ENCODE peak calls at places on chromosomes 5 and 9, in ten cellular contexts. One of them, this sample, is unnamed.

GRCh38 chr9:7790022-7790818 is 9.4 kb downstream of the DMAC1 start:
- DNase-seq in heart left ventricle: no peak
- DNase-seq in right lobe of liver: no peak
- DNase-seq in left lung: no peak
- DNase-seq in ovary: no peak
- DNase-seq in fibroblast of lung: no peak
- DNase-seq in brain microvascular endothelial cell: no peak
- DNase-seq in OCI-LY7: no peak
- DNase-seq in heart right ventricle: no peak
- DNase-seq in GM23338: no peak
- DNase-seq in this sample: no peak

GRCh38 chr9:116361558-116361957 is 208.0 kb downstream of the PAPPA start:
- DNase-seq in GM23338: no peak
- DNase-seq in heart right ventricle: no peak
- DNase-seq in left lung: no peak
- DNase-seq in brain microvascular endothelial cell: no peak
- DNase-seq in right lobe of liver: no peak
- DNase-seq in fibroblast of lung: no peak
- DNase-seq in ovary: no peak
- DNase-seq in OCI-LY7: no peak
- DNase-seq in heart left ventricle: no peak
- DNase-seq in this sample: no peak

GRCh38 chr9:87270241-87271234 is 227.1 kb upstream of the DAPK1 start:
- DNase-seq in fibroblast of lung: peak
- DNase-seq in GM23338: peak
- DNase-seq in right lobe of liver: no peak
- DNase-seq in left lung: no peak
- DNase-seq in heart right ventricle: peak
- DNase-seq in brain microvascular endothelial cell: peak
- DNase-seq in OCI-LY7: no peak
- DNase-seq in ovary: peak
- DNase-seq in heart left ventricle: peak
- DNase-seq in this sample: peak

GRCh38 chr5:177476531-177477233 is 3.2 kb upstream of the DBN1 start:
- DNase-seq in right lobe of liver: no peak
- DNase-seq in heart right ventricle: no peak
- DNase-seq in ovary: no peak
- DNase-seq in OCI-LY7: no peak
- DNase-seq in heart left ventricle: no peak
- DNase-seq in GM23338: peak
- DNase-seq in left lung: no peak
- DNase-seq in brain microvascular endothelial cell: peak
- DNase-seq in fibroblast of lung: peak
- DNase-seq in this sample: no peak

GRCh38 chr9:13716620-13717019 is 437.1 kb upstream of the MPDZ start:
- DNase-seq in fibroblast of lung: peak
- DNase-seq in ovary: no peak
- DNase-seq in OCI-LY7: no peak
- DNase-seq in brain microvascular endothelial cell: no peak
- DNase-seq in heart right ventricle: no peak
- DNase-seq in left lung: no peak
- DNase-seq in right lobe of liver: no peak
- DNase-seq in GM23338: no peak
- DNase-seq in heart left ventricle: no peak
- DNase-seq in this sample: no peak

GRCh38 chr5:20276061-20276958 is 288.3 kb upstream of the CDH18 start:
- DNase-seq in heart left ventricle: no peak
- DNase-seq in right lobe of liver: no peak
- DNase-seq in brain microvascular endothelial cell: no peak
- DNase-seq in heart right ventricle: no peak
- DNase-seq in ovary: no peak
- DNase-seq in OCI-LY7: no peak
- DNase-seq in GM23338: peak
- DNase-seq in fibroblast of lung: peak
- DNase-seq in left lung: no peak
- DNase-seq in this sample: no peak

GRCh38 chr5:134143964-134144941 is 29.8 kb downstream of the TCF7 start:
- DNase-seq in left lung: peak
- DNase-seq in fibroblast of lung: no peak
- DNase-seq in heart left ventricle: peak
- DNase-seq in brain microvascular endothelial cell: no peak
- DNase-seq in OCI-LY7: no peak
- DNase-seq in GM23338: no peak
- DNase-seq in heart right ventricle: no peak
- DNase-seq in right lobe of liver: no peak
- DNase-seq in ovary: no peak
- DNase-seq in this sample: no peak

GRCh38 chr9:92618633-92619225 is 51.2 kb downstream of the IPPK start:
- DNase-seq in ovary: peak
- DNase-seq in left lung: no peak
- DNase-seq in heart left ventricle: no peak
- DNase-seq in heart right ventricle: no peak
- DNase-seq in right lobe of liver: peak
- DNase-seq in brain microvascular endothelial cell: no peak
- DNase-seq in fibroblast of lung: no peak
- DNase-seq in OCI-LY7: no peak
- DNase-seq in GM23338: no peak
- DNase-seq in this sample: no peak

DNA sequence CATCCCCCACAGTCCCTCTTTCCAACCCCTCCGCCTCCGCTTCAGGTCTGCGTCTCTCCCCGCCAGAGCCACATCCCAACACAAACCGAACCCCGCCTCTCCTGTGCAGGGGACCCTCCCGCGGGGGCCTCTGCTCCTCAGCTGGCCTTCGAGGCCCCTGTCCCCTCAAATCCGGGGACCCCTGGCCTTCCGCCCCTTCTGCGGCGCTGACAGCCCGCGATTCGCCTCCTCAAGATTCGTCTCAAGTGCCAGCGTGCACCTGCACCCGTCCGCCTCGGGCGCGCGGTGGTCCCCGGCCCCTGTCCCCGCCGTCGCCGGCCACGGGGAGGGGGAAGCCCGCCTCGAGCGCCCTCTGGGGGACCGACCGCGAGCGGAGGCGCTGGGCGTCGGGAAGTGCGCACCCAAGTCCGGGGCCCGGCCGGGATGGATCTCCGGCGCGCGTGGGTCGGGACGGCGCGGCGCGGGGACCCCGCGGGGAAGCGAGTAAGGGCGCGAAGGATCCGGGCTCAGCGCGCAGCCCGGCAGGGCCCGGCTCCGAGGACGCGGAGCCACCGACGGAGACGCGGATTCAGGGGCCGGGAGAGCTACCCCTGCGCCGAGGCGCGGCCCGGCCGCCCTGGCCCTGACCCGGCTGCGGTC is 623 bp downstream of the FLT4 start:
- DNase-seq in heart left ventricle: no peak
- DNase-seq in brain microvascular endothelial cell: no peak
- DNase-seq in ovary: no peak
- DNase-seq in GM23338: peak
- DNase-seq in OCI-LY7: no peak
- DNase-seq in left lung: no peak
- DNase-seq in heart right ventricle: no peak
- DNase-seq in right lobe of liver: peak
- DNase-seq in fibroblast of lung: no peak
- DNase-seq in this sample: peak
- TF ChIP-seq CTCF in heart left ventricle: no peak
- TF ChIP-seq CTCF in brain microvascular endothelial cell: peak
- TF ChIP-seq CTCF in ovary: no peak
- TF ChIP-seq CTCF in GM23338: peak
- TF ChIP-seq CTCF in OCI-LY7: no peak
- TF ChIP-seq CTCF in left lung: peak
- TF ChIP-seq CTCF in heart right ventricle: peak
- TF ChIP-seq CTCF in right lobe of liver: peak
- TF ChIP-seq CTCF in fibroblast of lung: no peak
- TF ChIP-seq CTCF in this sample: peak

DNA sequence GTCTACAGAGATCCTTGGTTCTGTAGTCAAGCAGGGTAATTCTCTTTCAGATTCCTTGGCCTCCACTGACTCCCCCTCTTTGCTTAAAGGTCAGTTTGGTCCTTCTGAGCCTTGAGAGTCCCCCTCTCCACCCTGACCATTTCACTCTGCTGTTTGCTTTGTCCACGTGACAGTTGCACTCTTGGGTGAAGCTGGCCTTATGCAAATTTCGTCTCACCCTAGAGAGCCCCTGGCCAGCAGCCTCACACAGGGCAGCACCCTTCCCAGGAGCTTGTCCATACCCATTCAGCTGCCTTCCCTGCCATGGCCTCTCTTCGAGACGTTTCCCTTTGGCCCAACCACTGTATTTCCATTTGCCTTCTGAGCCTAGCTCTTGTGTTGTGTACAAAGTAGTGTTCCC is 63.7 kb downstream of the PRKACG start:
- DNase-seq in fibroblast of lung: no peak
- DNase-seq in OCI-LY7: no peak
- DNase-seq in brain microvascular endothelial cell: no peak
- DNase-seq in GM23338: no peak
- DNase-seq in heart right ventricle: no peak
- DNase-seq in heart left ventricle: no peak
- DNase-seq in ovary: no peak
- DNase-seq in right lobe of liver: no peak
- DNase-seq in left lung: no peak
- DNase-seq in this sample: no peak
- H3K27ac ChIP-seq in fibroblast of lung: no peak
- H3K27ac ChIP-seq in OCI-LY7: no peak
- H3K27ac ChIP-seq in brain microvascular endothelial cell: no peak
- H3K27ac ChIP-seq in GM23338: no peak
- H3K27ac ChIP-seq in heart right ventricle: no peak
- H3K27ac ChIP-seq in heart left ventricle: no peak
- H3K27ac ChIP-seq in ovary: no peak
- H3K27ac ChIP-seq in right lobe of liver: no peak
- H3K27ac ChIP-seq in left lung: no peak
- H3K27ac ChIP-seq in this sample: no peak

GRCh38 chr9:98523231-98523901 is 185.4 kb downstream of the GABBR2 start:
- DNase-seq in left lung: no peak
- DNase-seq in OCI-LY7: no peak
- DNase-seq in brain microvascular endothelial cell: peak
- DNase-seq in right lobe of liver: no peak
- DNase-seq in heart left ventricle: no peak
- DNase-seq in fibroblast of lung: peak
- DNase-seq in GM23338: peak
- DNase-seq in heart right ventricle: no peak
- DNase-seq in ovary: no peak
- DNase-seq in this sample: no peak
- TF ChIP-seq CTCF in left lung: no peak
- TF ChIP-seq CTCF in OCI-LY7: peak
- TF ChIP-seq CTCF in brain microvascular endothelial cell: peak
- TF ChIP-seq CTCF in right lobe of liver: no peak
- TF ChIP-seq CTCF in heart left ventricle: no peak
- TF ChIP-seq CTCF in fibroblast of lung: peak
- TF ChIP-seq CTCF in GM23338: peak
- TF ChIP-seq CTCF in heart right ventricle: no peak
- TF ChIP-seq CTCF in ovary: no peak
- TF ChIP-seq CTCF in this sample: no peak

DNA sequence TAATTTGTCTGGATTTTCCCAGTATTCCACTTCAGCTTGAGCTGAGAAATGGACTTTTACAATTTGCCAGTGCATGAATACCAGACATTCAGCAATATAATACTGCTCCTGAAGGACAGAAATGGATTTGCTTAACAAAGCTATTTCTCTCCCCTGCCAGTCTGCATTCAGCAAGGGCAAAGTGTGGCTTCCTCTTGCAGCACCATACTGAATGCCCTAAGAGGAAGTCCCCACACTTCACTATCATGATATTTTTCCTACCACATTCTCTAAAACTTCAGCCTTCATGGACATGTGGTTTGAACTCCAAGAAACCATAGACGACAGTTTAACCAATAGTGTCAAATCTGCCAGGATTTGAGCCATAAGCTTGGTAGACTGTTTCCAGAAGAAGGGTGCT is 19.8 kb upstream of the TLE4 start:
- DNase-seq in fibroblast of lung: no peak
- DNase-seq in OCI-LY7: no peak
- DNase-seq in GM23338: no peak
- DNase-seq in left lung: no peak
- DNase-seq in brain microvascular endothelial cell: no peak
- DNase-seq in heart right ventricle: no peak
- DNase-seq in right lobe of liver: no peak
- DNase-seq in heart left ventricle: no peak
- DNase-seq in ovary: no peak
- DNase-seq in this sample: no peak
- H3K27ac ChIP-seq in fibroblast of lung: no peak
- H3K27ac ChIP-seq in OCI-LY7: no peak
- H3K27ac ChIP-seq in GM23338: no peak
- H3K27ac ChIP-seq in left lung: no peak
- H3K27ac ChIP-seq in brain microvascular endothelial cell: no peak
- H3K27ac ChIP-seq in heart right ventricle: no peak
- H3K27ac ChIP-seq in right lobe of liver: no peak
- H3K27ac ChIP-seq in heart left ventricle: no peak
- H3K27ac ChIP-seq in ovary: no peak
- H3K27ac ChIP-seq in this sample: no peak

DNA sequence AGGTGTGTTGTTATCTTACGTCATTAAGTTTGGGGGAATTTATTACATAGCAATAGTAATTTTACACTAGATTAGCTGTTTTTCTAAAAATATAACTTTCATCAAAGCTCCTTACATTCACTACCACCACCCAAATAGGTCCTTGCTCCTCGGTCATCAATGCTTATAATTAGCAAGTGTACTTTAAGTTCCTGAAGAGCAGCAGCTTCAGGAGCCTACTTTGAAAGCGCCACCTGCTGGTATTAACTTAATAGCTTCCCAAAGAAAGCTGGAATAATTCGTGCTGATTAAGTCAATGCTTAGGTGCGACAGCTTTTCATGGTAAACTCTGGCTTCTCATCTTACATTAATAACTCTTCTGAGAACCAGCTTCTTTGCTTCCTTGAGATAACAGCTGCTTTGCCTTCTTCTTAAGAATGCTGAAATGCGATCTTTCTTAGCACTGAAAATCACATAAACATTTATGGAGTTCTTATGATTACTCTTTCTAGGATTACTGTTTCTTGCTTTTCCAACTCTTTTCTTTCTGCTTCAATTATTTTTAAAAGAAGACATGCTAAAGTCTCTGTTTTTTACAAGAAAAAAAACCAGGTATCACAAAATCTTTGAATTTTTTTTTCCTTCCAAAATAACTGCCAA is 10.0 kb upstream of the C5 start:
- DNase-seq in heart left ventricle: peak
- DNase-seq in fibroblast of lung: peak
- DNase-seq in right lobe of liver: no peak
- DNase-seq in ovary: peak
- DNase-seq in heart right ventricle: no peak
- DNase-seq in brain microvascular endothelial cell: peak
- DNase-seq in OCI-LY7: peak
- DNase-seq in left lung: no peak
- DNase-seq in GM23338: peak
- DNase-seq in this sample: no peak
- TF ChIP-seq CTCF in heart left ventricle: peak
- TF ChIP-seq CTCF in fibroblast of lung: peak
- TF ChIP-seq CTCF in right lobe of liver: peak
- TF ChIP-seq CTCF in ovary: peak
- TF ChIP-seq CTCF in heart right ventricle: peak
- TF ChIP-seq CTCF in brain microvascular endothelial cell: peak
- TF ChIP-seq CTCF in OCI-LY7: peak
- TF ChIP-seq CTCF in left lung: peak
- TF ChIP-seq CTCF in GM23338: peak
- TF ChIP-seq CTCF in this sample: peak

GRCh38 chr9:123049589-123050222 is 16.2 kb downstream of the GPR21 start:
- DNase-seq in heart right ventricle: no peak
- DNase-seq in ovary: no peak
- DNase-seq in brain microvascular endothelial cell: no peak
- DNase-seq in left lung: no peak
- DNase-seq in OCI-LY7: no peak
- DNase-seq in GM23338: no peak
- DNase-seq in heart left ventricle: no peak
- DNase-seq in fibroblast of lung: peak
- DNase-seq in right lobe of liver: no peak
- DNase-seq in this sample: no peak
- H3K27ac ChIP-seq in heart right ventricle: no peak
- H3K27ac ChIP-seq in ovary: peak
- H3K27ac ChIP-seq in brain microvascular endothelial cell: no peak
- H3K27ac ChIP-seq in left lung: peak
- H3K27ac ChIP-seq in OCI-LY7: no peak
- H3K27ac ChIP-seq in GM23338: no peak
- H3K27ac ChIP-seq in heart left ventricle: peak
- H3K27ac ChIP-seq in fibroblast of lung: no peak
- H3K27ac ChIP-seq in right lobe of liver: peak
- H3K27ac ChIP-seq in this sample: peak

This sample was measured in left ventricle myocardium inferior.